ENCODE peak calls at places on chromosome 20, in four cellular contexts. Y is GM12892, J is HCT116, L is tibial nerve. M is an unnamed sample.

GRCh38 chr20:8787090-8787489 is 281.8 kb upstream of the PLCB4 start:
- DNase-seq in J (no peak), L (no peak), Y (no peak), M (no peak)

GRCh38 chr20:22586645-22587310 is 2.4 kb upstream of the FOXA2 start:
- DNase-seq in L (peak; percentile 23), Y (peak; percentile 51), J (no peak), M (no peak)

GRCh38 chr20:49268600-49269365 is 9.1 kb downstream of the ZNFX1 start:
- DNase-seq in J (no peak), L (no peak), Y (no peak), M (no peak)

GRCh38 chr20:50753152-50753551 is 21.8 kb downstream of the PARD6B start:
- DNase-seq in L (no peak), Y (no peak), J (no peak), M (no peak)

GRCh38 chr20:62403331-62403730 is 3.8 kb downstream of the CABLES2 start:
- DNase-seq in L (no peak), Y (no peak), J (no peak), M (no peak)

GRCh38 chr20:49028684-49029083 is 17.4 kb upstream of the CSE1L start:
- DNase-seq in J (no peak), L (no peak), Y (no peak), M (peak; percentile 17)

GRCh38 chr20:35788796-35789195 is 17.0 kb downstream of the PHF20 start:
- DNase-seq in J (no peak), L (no peak), Y (no peak), M (no peak)

GRCh38 chr20:59598625-59599310 is 5.6 kb upstream of the PHACTR3 start:
- DNase-seq in Y (peak; percentile 57), L (no peak), J (peak; percentile 19), M (peak; percentile 64)

GRCh38 chr20:51204794-51205193 is 181.9 kb upstream of the KCNG1 start:
- DNase-seq in L (no peak), J (no peak), Y (no peak), M (no peak)

GRCh38 chr20:64106981-64107735 is at the start of gene NPBWR2:
- DNase-seq in Y (no peak), L (no peak), J (no peak), M (no peak)

GRCh38 chr20:58458342-58459057 is 56.7 kb downstream of the APCDD1L start:
- DNase-seq in Y (peak; percentile 65), J (no peak), L (no peak), M (no peak)

GRCh38 chr20:59770270-59770669 is 163.2 kb downstream of the SYCP2 start:
- DNase-seq in Y (no peak), L (no peak), J (peak; percentile 41), M (no peak)

GRCh38 chr20:6886065-6886729 is 118.7 kb downstream of the BMP2 start:
- DNase-seq in J (no peak), Y (no peak), L (no peak), M (no peak)

GRCh38 chr20:8790442-8791074 is 278.3 kb upstream of the PLCB4 start:
- DNase-seq in L (peak; percentile 42), Y (no peak), J (peak; percentile 24), M (no peak)

GRCh38 chr20:2871555-2872303 is 1.6 kb upstream of the PTPRA start:
- DNase-seq in J (no peak), L (no peak), Y (no peak), M (no peak)

GRCh38 chr20:12113468-12114371 is 196.0 kb downstream of the BTBD3 start:
- DNase-seq in L (peak; percentile 13), Y (no peak), J (no peak), M (no peak)

GRCh38 chr20:63116412-63117106 is 99.4 kb downstream of the YTHDF1 start:
- DNase-seq in J (no peak), L (no peak), Y (no peak), M (no peak)

GRCh38 chr20:3563548-3564177 is 92.8 kb downstream of the ATRN start:
- DNase-seq in L (peak; percentile 41), Y (no peak), J (peak; percentile 41), M (no peak)

GRCh38 chr20:12570371-12570770 is 438.4 kb upstream of the SPTLC3 start:
- DNase-seq in Y (no peak), J (no peak), L (no peak), M (no peak)

GRCh38 chr20:35394271-35394670 is 17.5 kb downstream of the UQCC1 start:
- DNase-seq in L (no peak), J (no peak), Y (no peak), M (no peak)

GRCh38 chr20:37686762-37687477 is 6.9 kb upstream of the CTNNBL1 start:
- DNase-seq in Y (no peak), J (no peak), L (no peak), M (no peak)

GRCh38 chr20:39010496-39010895 is 48.4 kb downstream of the DHX35 start:
- DNase-seq in Y (no peak), J (no peak), L (no peak), M (no peak)

GRCh38 chr20:20439602-20440001 is 71.7 kb downstream of the INSM1 start:
- DNase-seq in J (no peak), Y (no peak), L (no peak), M (no peak)

GRCh38 chr20:2314759-2315439 is 19.1 kb downstream of the TGM3 start:
- DNase-seq in Y (no peak), J (peak; percentile 65), L (peak; percentile 45), M (peak; percentile 81)

GRCh38 chr20:43900062-43900461 is 14.6 kb upstream of the TOX2 start:
- DNase-seq in J (no peak), L (no peak), Y (no peak), M (no peak)

GRCh38 chr20:64035066-64035932 is 683 bp upstream of the C20orf204 start:
- DNase-seq in L (no peak), Y (no peak), J (no peak), M (no peak)

GRCh38 chr20:58984691-58985090 is 3.6 kb downstream of the NELFCD start:
- DNase-seq in J (no peak), Y (no peak), L (no peak), M (no peak)

GRCh38 chr20:52049001-52049731 is 142.4 kb downstream of the ZFP64 start:
- DNase-seq in L (no peak), Y (no peak), J (no peak), M (no peak)

GRCh38 chr20:15928946-15929345 is 644.3 kb downstream of the KIF16B start:
- DNase-seq in L (no peak), J (no peak), Y (no peak), M (no peak)

GRCh38 chr20:34213213-34213612 is 28.0 kb upstream of the ASIP start:
- DNase-seq in L (no peak), J (no peak), Y (no peak), M (no peak)

GRCh38 chr20:34210271-34210670 is 31.0 kb upstream of the ASIP start:
- DNase-seq in J (no peak), L (no peak), Y (no peak), M (no peak)

GRCh38 chr20:34211591-34211990 is 29.6 kb upstream of the ASIP start:
- DNase-seq in L (no peak), Y (no peak), J (no peak), M (no peak)

GRCh38 chr20:34220581-34220980 is 20.6 kb upstream of the ASIP start:
- DNase-seq in L (no peak), J (no peak), Y (no peak), M (no peak)

GRCh38 chr20:34215711-34216381 is 25.4 kb upstream of the ASIP start:
- DNase-seq in J (peak; percentile 64), Y (peak; percentile 24), L (peak; percentile 34), M (peak; percentile 67)
- TF ChIP-seq POLR2A in J (peak; percentile 32), Y (no peak), L (no peak), M (peak; percentile 32)

DNA sequence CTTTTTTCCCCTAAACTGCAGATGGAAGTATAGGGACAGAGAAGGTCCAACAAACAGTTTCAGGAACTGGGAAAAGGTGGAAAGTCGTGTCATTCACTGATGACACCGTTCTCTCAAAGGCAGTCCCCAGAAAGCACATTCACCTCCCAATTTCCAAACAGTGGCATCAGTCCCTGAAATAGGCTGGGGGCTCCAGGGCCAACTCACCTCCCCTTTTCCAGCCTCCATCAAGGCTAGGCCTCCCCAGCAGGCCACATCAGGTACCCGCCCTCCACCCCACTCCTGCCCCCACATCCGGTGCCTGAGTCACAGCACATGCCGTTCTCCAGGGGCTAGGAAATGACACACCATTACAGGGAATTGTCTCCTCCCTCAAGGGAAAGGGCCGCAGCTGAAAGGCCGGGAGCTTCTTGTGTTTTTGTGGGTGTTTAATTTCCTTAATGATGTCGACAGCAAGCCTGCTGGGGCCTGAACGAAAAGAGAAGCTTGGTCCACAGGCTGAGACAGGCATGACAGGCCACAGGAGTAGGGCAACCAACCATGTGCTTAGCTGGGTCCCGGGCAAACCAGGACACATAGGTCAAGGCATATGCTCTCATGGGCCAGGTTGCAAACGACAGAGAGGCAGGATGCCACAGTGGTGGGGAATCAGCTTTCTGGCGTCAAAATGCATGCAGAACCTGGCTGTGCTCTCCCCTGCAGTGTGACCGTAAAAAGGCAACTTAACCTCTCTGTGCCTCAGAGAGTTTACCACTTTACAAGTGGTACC is 39.2 kb downstream of the ZMYND8 start:
- DNase-seq in Y (peak; percentile 42), J (peak; percentile 87), L (peak; percentile 72), M (peak; percentile 87)
- TF ChIP-seq POLR2A in Y (no peak), J (no peak), L (peak; percentile 54), M (peak; percentile 35)

DNA sequence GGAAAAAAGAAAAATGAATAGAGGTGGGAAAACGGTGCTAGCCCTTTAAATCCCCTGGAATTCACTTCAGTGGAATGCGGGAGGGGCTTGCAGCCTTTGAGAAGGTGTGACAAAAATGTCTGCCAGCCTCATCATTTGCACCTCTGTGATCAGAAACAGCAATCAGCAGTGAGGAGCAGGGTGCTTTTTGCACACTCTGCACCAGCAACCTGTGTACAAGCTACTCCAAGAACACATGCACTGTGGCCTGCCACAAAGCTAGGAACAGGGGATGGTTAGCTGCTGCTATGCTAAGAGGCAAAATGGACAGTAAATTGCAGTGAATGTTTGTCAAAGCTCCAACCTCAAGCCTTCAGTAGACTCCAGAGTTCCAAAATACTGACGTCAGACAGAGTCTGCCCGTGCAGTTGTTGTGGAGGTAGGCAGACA is 29.7 kb downstream of the GINS1 start:
- DNase-seq in J (no peak), L (no peak), Y (no peak), M (no peak)
- TF ChIP-seq POLR2A in J (no peak), L (no peak), Y (no peak), M (no peak)

GRCh38 chr20:34222208-34222607 is 19.0 kb upstream of the ASIP start:
- DNase-seq in Y (no peak), L (peak; percentile 32), J (no peak), M (peak; percentile 33)

DNA sequence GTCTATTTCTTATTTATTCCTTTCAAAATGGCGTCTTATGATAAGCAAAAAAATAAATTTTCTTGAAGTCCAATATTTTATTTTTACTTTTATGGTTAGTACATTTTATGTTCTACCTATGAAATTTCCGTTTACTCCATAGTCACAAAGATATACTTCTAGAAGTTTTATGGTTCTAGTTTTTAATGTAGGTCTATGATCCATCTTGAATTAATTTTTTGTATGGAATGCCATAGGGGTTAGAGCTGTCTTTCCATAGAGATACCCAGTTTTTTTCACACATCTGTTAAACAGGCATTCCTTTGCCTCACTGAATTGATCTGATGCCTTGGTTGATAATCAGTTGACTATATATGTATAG is 24.9 kb upstream of the ASIP start:
- DNase-seq in Y (no peak), L (no peak), J (no peak), M (no peak)
- TF ChIP-seq POLR2A in Y (no peak), L (no peak), J (no peak), M (no peak)

M was measured in H54.